ENCODE peak calls at places on chromosomes 12 and 14, in five cellular contexts. A is lower leg skin; X is dorsolateral prefrontal cortex; I is GM13977; Z is CD8-positive, alpha-beta T cell. P is an unnamed sample.

GRCh38 chr14:23160924-23161522 is 22.4 kb downstream of the SLC7A8 start:
- DNase-seq in A (peak), X (peak), I (no peak), Z (no peak), P (no peak)

GRCh38 chr14:37678916-37679315 is 83.5 kb downstream of the TTC6 start:
- DNase-seq in A (no peak), X (no peak), I (no peak), Z (no peak), P (no peak)

GRCh38 chr14:51525705-51526104 is 126.0 kb upstream of the FRMD6 start:
- DNase-seq in A (no peak), X (no peak), I (no peak), Z (no peak), P (no peak)

GRCh38 chr14:65495196-65495595 is 82.7 kb downstream of the FUT8 start:
- DNase-seq in A (no peak), X (no peak), I (no peak), Z (no peak), P (no peak)

GRCh38 chr12:87930652-87931051 is 98.5 kb downstream of the C12orf50 start:
- DNase-seq in A (no peak), X (no peak), I (no peak), Z (no peak), P (no peak)

GRCh38 chr12:130982565-130983225 is 29.0 kb downstream of the ADGRD1 start:
- DNase-seq in A (peak), X (no peak), I (no peak), Z (no peak), P (no peak)

GRCh38 chr12:48924617-48925217 is 575 bp downstream of the FKBP11 start:
- DNase-seq in A (no peak), X (no peak), I (peak), Z (peak), P (peak)

GRCh38 chr14:22791302-22791701 is 23.9 kb downstream of the SLC7A7 start:
- DNase-seq in A (no peak), X (no peak), I (no peak), Z (no peak), P (no peak)

GRCh38 chr12:71415336-71416231 is 24.0 kb upstream of the LGR5 start:
- DNase-seq in A (no peak), X (no peak), I (peak), Z (peak), P (no peak)

GRCh38 chr12:49626836-49627235 is 3.5 kb downstream of the PRPF40B start:
- DNase-seq in A (peak), X (no peak), I (no peak), Z (no peak), P (no peak)

GRCh38 chr12:80230068-80230467 is 130.7 kb downstream of the OTOGL start:
- DNase-seq in A (no peak), X (peak), I (no peak), Z (no peak), P (no peak)

GRCh38 chr12:131452444-131452860 is 258.4 kb upstream of the SFSWAP start:
- DNase-seq in A (peak), X (no peak), I (peak), Z (peak), P (no peak)

GRCh38 chr14:104353221-104353920 is 215.0 kb downstream of the KIF26A start:
- DNase-seq in A (peak), X (no peak), I (no peak), Z (peak), P (no peak)

GRCh38 chr14:69571879-69572633 is 2.6 kb downstream of the CCDC177 start:
- DNase-seq in A (no peak), X (no peak), I (peak), Z (no peak), P (peak)

GRCh38 chr12:42174978-42175377 is 30.3 kb upstream of the GXYLT1 start:
- DNase-seq in A (no peak), X (no peak), I (no peak), Z (no peak), P (no peak)

GRCh38 chr12:42172811-42173210 is 28.1 kb upstream of the GXYLT1 start:
- DNase-seq in A (no peak), X (no peak), I (no peak), Z (no peak), P (no peak)

DNA sequence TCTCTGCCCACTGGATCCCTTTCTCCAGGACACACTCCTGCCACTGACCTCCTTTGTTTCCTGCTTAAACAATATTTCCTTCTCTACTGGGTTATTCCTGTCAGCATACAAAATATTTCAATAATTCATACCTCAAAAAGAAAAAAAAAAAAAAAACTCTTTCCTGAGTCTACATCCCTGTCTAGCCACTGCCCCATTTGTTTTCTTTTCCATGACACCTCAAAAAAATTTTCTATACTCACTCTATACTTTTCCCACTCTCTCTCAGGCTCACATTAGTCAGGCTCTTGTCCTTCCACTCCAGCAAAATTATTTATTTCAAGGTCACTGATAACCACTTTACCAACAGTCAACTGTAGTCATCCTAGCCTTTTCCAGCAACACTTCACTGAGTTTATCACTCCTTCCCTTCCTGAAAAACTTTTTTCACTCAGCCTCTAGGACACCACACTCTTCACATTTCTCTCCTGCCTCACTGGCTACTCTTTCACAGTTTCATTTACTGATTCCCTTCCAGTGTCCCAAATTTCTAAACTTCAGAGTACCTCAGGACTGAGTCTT is 29.4 kb upstream of the GXYLT1 start:
- DNase-seq in A (no peak), X (no peak), I (no peak), Z (no peak), P (no peak)
- TF ChIP-seq CTCF in A (no peak), X (no peak), I (no peak), Z (no peak), P (no peak)

GRCh38 chr12:108495054-108495453 is 20.0 kb upstream of the FICD start:
- DNase-seq in A (peak), X (no peak), I (peak), Z (no peak), P (no peak)
- TF ChIP-seq CTCF in A (no peak), X (peak), I (peak), Z (no peak), P (peak)

DNA sequence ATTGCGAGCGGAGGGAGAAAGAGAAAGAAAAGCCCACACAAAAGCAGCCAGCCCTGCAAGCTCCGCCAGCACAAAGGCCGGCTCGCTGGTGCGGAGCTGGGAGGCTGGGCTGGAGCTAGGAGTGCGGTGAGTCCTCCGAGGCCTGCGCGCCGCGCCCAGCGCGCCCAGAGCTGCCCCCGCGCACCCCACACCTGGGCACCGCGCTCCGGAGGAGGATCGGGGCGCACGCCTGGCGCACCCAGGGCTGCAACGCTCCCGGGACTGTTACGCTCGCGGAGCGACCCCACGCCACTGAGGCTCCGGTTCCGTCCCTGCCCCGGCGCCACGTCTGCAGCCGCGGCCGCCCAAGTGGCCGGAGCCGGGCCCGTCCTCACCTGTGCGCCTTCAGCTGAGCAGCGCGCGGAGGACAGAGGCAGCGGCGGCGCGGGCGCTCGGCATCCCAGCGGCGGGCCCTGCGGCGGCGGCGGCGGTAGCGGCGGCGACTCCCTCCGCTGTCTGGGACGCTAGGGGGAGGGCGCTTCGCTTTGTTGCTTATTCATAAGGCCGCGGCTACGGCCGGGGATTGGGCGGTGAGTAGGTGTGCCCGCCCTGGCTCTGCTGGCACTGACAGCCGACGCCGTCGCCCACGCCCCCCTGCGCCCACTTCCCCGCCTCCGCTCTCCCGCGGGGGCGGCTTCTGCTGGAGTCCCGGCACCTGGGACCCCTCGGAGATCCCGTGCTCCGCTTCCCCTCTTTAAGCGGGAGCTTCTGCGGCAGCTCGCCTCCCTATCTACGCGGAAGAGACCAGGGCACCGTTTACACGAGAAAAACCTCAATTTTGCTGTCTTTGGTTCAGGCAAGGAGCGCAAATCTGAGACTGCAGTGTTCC is at the start of gene ARMH4:
- DNase-seq in A (peak), X (peak), I (peak), Z (peak), P (peak)
- TF ChIP-seq CTCF in A (no peak), X (no peak), I (no peak), Z (no peak), P (peak)

GRCh38 chr14:40280652-40281051 is 848.4 kb upstream of the FBXO33 start:
- DNase-seq in A (no peak), X (no peak), I (no peak), Z (no peak), P (no peak)
- TF ChIP-seq CTCF in A (no peak), X (no peak), I (no peak), Z (no peak), P (no peak)